ENCODE peak calls at places on chromosome 18, in five cellular contexts. One of them, this sample, is unnamed.
A peak's percentile ranks its signal among the peaks of the same experiment; 100 is the strongest.

GRCh38 chr18:44309185-44309584 is 371.5 kb upstream of the SETBP1 start:
- DNase-seq in uterus: no peak
- DNase-seq in psoas muscle: no peak
- DNase-seq in PC-9: no peak
- DNase-seq in body of pancreas: no peak
- DNase-seq in this sample: no peak

GRCh38 chr18:44510376-44510775 is 170.3 kb upstream of the SETBP1 start:
- DNase-seq in psoas muscle: no peak
- DNase-seq in body of pancreas: no peak
- DNase-seq in PC-9: no peak
- DNase-seq in uterus: no peak
- DNase-seq in this sample: no peak

GRCh38 chr18:59455728-59456276 is 96.7 kb upstream of the LMAN1 start:
- DNase-seq in PC-9: no peak
- DNase-seq in psoas muscle: no peak
- DNase-seq in uterus: no peak
- DNase-seq in body of pancreas: no peak
- DNase-seq in this sample: no peak

GRCh38 chr18:26215247-26215970 is 10.8 kb upstream of the TAF4B start:
- DNase-seq in uterus: no peak
- DNase-seq in body of pancreas: no peak
- DNase-seq in psoas muscle: no peak
- DNase-seq in PC-9: no peak
- DNase-seq in this sample: no peak

GRCh38 chr18:70289351-70290330 is 796 bp downstream of the SOCS6 start:
- DNase-seq in psoas muscle: peak; percentile 62
- DNase-seq in PC-9: no peak
- DNase-seq in body of pancreas: peak; percentile 39
- DNase-seq in uterus: no peak
- DNase-seq in this sample: no peak

GRCh38 chr18:5296706-5297320 is 1.3 kb upstream of the ZBTB14 start:
- DNase-seq in psoas muscle: peak; percentile 90
- DNase-seq in PC-9: peak; percentile 62
- DNase-seq in uterus: peak; percentile 78
- DNase-seq in body of pancreas: peak; percentile 82
- DNase-seq in this sample: peak; percentile 78

GRCh38 chr18:27808678-27809077 is 368.3 kb downstream of the CDH2 start:
- DNase-seq in body of pancreas: no peak
- DNase-seq in uterus: no peak
- DNase-seq in PC-9: no peak
- DNase-seq in psoas muscle: no peak
- DNase-seq in this sample: peak; percentile 79

GRCh38 chr18:30451976-30452375 is 590.6 kb downstream of the DSC3 start:
- DNase-seq in body of pancreas: no peak
- DNase-seq in uterus: no peak
- DNase-seq in PC-9: no peak
- DNase-seq in psoas muscle: no peak
- DNase-seq in this sample: no peak

GRCh38 chr18:63774511-63774910 is 707 bp upstream of the SERPINB7 start:
- DNase-seq in PC-9: no peak
- DNase-seq in uterus: no peak
- DNase-seq in psoas muscle: no peak
- DNase-seq in body of pancreas: no peak
- DNase-seq in this sample: no peak

GRCh38 chr18:48100712-48101165 is 170.3 kb upstream of the SMAD2 start:
- DNase-seq in PC-9: no peak
- DNase-seq in psoas muscle: no peak
- DNase-seq in uterus: peak; percentile 85
- DNase-seq in body of pancreas: no peak
- DNase-seq in this sample: no peak

GRCh38 chr18:31100598-31101147 is 1.5 kb downstream of the DSC2 start:
- DNase-seq in body of pancreas: no peak
- DNase-seq in PC-9: no peak
- DNase-seq in uterus: no peak
- DNase-seq in psoas muscle: peak; percentile 41
- DNase-seq in this sample: no peak

GRCh38 chr18:12839057-12839525 is 44.9 kb downstream of the PTPN2 start:
- DNase-seq in psoas muscle: no peak
- DNase-seq in uterus: no peak
- DNase-seq in PC-9: peak; percentile 81
- DNase-seq in body of pancreas: no peak
- DNase-seq in this sample: no peak

GRCh38 chr18:23317975-23318675 is 135.0 kb upstream of the RIOK3 start:
- DNase-seq in body of pancreas: no peak
- DNase-seq in psoas muscle: no peak
- DNase-seq in uterus: no peak
- DNase-seq in PC-9: peak; percentile 51
- DNase-seq in this sample: peak; percentile 70

GRCh38 chr18:61998957-61999356 is 106.2 kb upstream of the RNF152 start:
- DNase-seq in psoas muscle: no peak
- DNase-seq in PC-9: no peak
- DNase-seq in body of pancreas: no peak
- DNase-seq in uterus: no peak
- DNase-seq in this sample: peak; percentile 68

GRCh38 chr18:8367217-8367988 is 241.8 kb upstream of the RAB12 start:
- DNase-seq in uterus: no peak
- DNase-seq in psoas muscle: peak; percentile 70
- DNase-seq in body of pancreas: peak; percentile 53
- DNase-seq in PC-9: no peak
- DNase-seq in this sample: no peak

GRCh38 chr18:79531926-79532689 is 136.4 kb downstream of the NFATC1 start:
- DNase-seq in body of pancreas: no peak
- DNase-seq in psoas muscle: peak; percentile 27
- DNase-seq in uterus: peak; percentile 12
- DNase-seq in PC-9: no peak
- DNase-seq in this sample: no peak

GRCh38 chr18:28581503-28582169 is 404.7 kb upstream of the CDH2 start:
- DNase-seq in body of pancreas: no peak
- DNase-seq in PC-9: no peak
- DNase-seq in uterus: no peak
- DNase-seq in psoas muscle: no peak
- DNase-seq in this sample: no peak

GRCh38 chr18:76265375-76266225 is 229.4 kb downstream of the ZNF516 start:
- DNase-seq in body of pancreas: no peak
- DNase-seq in PC-9: no peak
- DNase-seq in uterus: peak; percentile 83
- DNase-seq in psoas muscle: peak; percentile 61
- DNase-seq in this sample: no peak

GRCh38 chr18:56001576-56001975 is 413.6 kb upstream of the TCF4 start:
- DNase-seq in psoas muscle: no peak
- DNase-seq in body of pancreas: no peak
- DNase-seq in PC-9: no peak
- DNase-seq in uterus: no peak
- DNase-seq in this sample: no peak

GRCh38 chr18:79935499-79935898 is 16.0 kb downstream of the SLC66A2 start:
- DNase-seq in body of pancreas: peak; percentile 6
- DNase-seq in PC-9: no peak
- DNase-seq in uterus: no peak
- DNase-seq in psoas muscle: peak; percentile 39
- DNase-seq in this sample: no peak

GRCh38 chr18:21897811-21898210 is 157.2 kb downstream of the MIB1 start:
- DNase-seq in uterus: peak; percentile 41
- DNase-seq in PC-9: no peak
- DNase-seq in body of pancreas: peak; percentile 52
- DNase-seq in psoas muscle: no peak
- DNase-seq in this sample: peak; percentile 47

GRCh38 chr18:10515456-10515855 is 10.4 kb upstream of the NAPG start:
- DNase-seq in body of pancreas: no peak
- DNase-seq in uterus: no peak
- DNase-seq in PC-9: no peak
- DNase-seq in psoas muscle: no peak
- DNase-seq in this sample: no peak
- H3K27me3 ChIP-seq in body of pancreas: no peaks in the 10 kb centered on the region
- H3K27me3 ChIP-seq in uterus: no peaks in the 10 kb centered on the region
- H3K27me3 ChIP-seq in PC-9: peaks cover 7% of the 10 kb centered on the region
- H3K27me3 ChIP-seq in psoas muscle: peaks cover 9% of the 10 kb centered on the region
- H3K27me3 ChIP-seq in this sample: peaks cover 25% of the 10 kb centered on the region

GRCh38 chr18:74539289-74539688 is 5.0 kb downstream of the CNDP1 start:
- DNase-seq in PC-9: no peak
- DNase-seq in psoas muscle: no peak
- DNase-seq in body of pancreas: no peak
- DNase-seq in uterus: no peak
- DNase-seq in this sample: no peak

GRCh38 chr18:74544898-74545297 is 10.6 kb downstream of the CNDP1 start:
- DNase-seq in PC-9: no peak
- DNase-seq in uterus: no peak
- DNase-seq in body of pancreas: no peak
- DNase-seq in psoas muscle: no peak
- DNase-seq in this sample: no peak

GRCh38 chr18:74541703-74542555 is 7.6 kb downstream of the CNDP1 start:
- DNase-seq in psoas muscle: no peak
- DNase-seq in uterus: no peak
- DNase-seq in body of pancreas: peak; percentile 61
- DNase-seq in PC-9: peak; percentile 96
- DNase-seq in this sample: no peak

GRCh38 chr18:74546007-74546406 is 11.7 kb downstream of the CNDP1 start:
- DNase-seq in body of pancreas: no peak
- DNase-seq in PC-9: no peak
- DNase-seq in uterus: no peak
- DNase-seq in psoas muscle: no peak
- DNase-seq in this sample: no peak

DNA sequence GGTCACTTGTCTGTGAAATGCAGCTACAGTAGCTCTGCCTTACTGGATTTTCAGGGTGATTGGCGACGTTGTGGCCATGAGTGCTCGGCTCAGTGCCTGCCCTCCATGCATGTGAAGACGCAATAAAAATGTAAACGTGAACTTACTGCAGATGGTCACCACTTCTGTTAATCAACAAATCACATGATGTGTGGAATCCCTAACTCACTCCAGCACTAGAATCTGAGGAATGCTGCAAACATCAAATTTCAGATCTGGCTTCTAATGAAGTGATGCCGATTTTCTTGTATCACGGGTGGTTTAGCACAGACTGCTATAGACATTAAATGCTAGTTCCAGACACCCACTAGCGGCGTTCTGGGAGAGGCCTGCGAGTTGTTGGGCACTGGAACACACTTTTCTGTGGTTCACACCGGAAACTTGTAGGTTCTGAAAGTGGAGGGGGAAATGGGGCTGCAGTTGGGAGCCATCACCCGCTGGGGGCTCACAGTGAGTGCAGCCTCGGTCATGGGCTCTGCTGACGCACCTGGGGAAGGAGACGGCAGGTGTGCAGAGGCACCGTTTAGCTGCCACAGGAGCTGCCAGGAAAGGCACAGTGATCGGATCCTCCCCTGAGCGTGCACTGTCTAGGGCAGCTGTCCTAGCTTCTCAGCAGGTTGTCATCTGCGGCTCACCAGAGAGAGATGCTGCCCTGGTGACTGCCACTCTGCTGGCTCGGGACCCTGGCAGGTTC is 6.6 kb downstream of the CNDP1 start:
- DNase-seq in PC-9: no peak
- DNase-seq in uterus: no peak
- DNase-seq in psoas muscle: no peak
- DNase-seq in body of pancreas: no peak
- DNase-seq in this sample: no peak
- H3K27ac ChIP-seq in PC-9: no peak overlapping the region
- H3K27ac ChIP-seq in uterus: no peak overlapping the region
- H3K27ac ChIP-seq in psoas muscle: no peak overlapping the region
- H3K27ac ChIP-seq in body of pancreas: no peak overlapping the region
- H3K27ac ChIP-seq in this sample: no peak overlapping the region

GRCh38 chr18:10040287-10041011 is 126.6 kb downstream of the VAPA start:
- DNase-seq in uterus: peak; percentile 69
- DNase-seq in PC-9: no peak
- DNase-seq in psoas muscle: no peak
- DNase-seq in body of pancreas: peak; percentile 71
- DNase-seq in this sample: peak; percentile 61

GRCh38 chr18:10036479-10036878 is 122.7 kb downstream of the VAPA start:
- DNase-seq in uterus: peak; percentile 29
- DNase-seq in psoas muscle: no peak
- DNase-seq in PC-9: no peak
- DNase-seq in body of pancreas: no peak
- DNase-seq in this sample: no peak

GRCh38 chr18:10035306-10035991 is 121.6 kb downstream of the VAPA start:
- DNase-seq in PC-9: peak; percentile 93
- DNase-seq in body of pancreas: peak; percentile 80
- DNase-seq in uterus: peak; percentile 24
- DNase-seq in psoas muscle: no peak
- DNase-seq in this sample: no peak

GRCh38 chr18:10037181-10037580 is 123.4 kb downstream of the VAPA start:
- DNase-seq in PC-9: no peak
- DNase-seq in psoas muscle: no peak
- DNase-seq in uterus: peak; percentile 10
- DNase-seq in body of pancreas: no peak
- DNase-seq in this sample: no peak

DNA sequence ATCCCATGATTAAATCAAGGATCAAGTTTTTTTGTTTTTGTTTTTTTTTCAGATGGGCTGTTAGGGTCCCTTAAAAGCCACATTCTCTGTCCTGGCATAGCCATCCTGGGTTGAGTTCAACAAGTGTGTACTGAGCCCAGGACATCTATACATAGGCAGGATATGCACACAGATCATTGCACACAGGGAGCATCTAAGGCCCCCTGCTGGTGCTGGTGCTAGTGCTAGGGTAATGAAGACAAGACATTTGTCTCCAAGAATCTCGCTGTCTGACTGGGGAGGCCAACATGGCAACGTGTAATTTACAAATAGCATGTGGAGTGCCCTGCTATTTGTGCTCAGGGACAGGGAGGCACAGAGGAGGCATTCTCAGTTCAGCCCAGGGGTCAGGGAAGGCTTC is 124.5 kb downstream of the VAPA start:
- DNase-seq in uterus: peak; percentile 16
- DNase-seq in body of pancreas: no peak
- DNase-seq in PC-9: no peak
- DNase-seq in psoas muscle: no peak
- DNase-seq in this sample: no peak
- TF ChIP-seq CTCF in uterus: no peak
- TF ChIP-seq CTCF in body of pancreas: no peak
- TF ChIP-seq CTCF in PC-9: no peak
- TF ChIP-seq CTCF in psoas muscle: no peak
- TF ChIP-seq CTCF in this sample: peak; percentile 15

DNA sequence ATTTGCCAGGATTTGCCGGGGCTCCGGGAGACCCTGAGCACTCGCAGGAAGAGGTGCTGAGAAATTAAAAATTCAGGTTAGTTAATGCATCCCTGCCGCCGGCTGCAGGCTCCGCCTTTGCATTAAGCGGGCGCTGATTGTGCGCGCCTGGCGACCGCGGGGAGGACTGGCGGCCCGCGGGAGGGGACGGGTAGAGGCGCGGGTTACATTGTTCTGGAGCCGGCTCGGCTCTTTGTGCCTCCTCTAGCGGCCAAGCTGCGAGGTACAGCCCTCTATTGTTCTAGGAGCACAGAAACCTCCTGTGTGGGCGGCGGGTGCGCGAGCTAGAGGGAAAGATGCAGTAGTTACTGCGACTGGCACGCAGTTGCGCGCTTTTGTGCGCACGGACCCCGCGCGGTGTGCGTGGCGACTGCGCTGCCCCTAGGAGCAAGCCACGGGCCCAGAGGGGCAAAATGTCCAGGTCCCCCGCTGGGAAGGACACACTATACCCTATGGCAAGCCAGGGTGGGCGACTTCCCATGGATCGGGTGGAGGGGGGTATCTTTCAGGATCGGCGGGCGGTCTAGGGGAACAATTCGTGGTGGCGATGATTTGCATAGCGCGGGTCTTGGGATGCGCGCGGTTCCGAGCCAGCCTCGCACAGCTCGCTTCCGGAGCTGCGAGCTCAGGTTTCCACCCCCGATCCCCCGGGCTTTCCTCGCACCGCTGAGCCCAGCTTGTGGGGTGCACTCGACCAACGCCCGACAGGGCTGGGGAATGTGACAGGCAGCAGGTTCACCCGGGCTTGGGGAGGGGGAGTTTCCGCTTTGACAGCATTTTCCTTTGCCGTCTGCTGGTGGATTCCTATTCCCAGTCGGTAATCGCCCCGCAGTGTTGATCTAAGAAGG is 2.9 kb downstream of the ONECUT2 start:
- DNase-seq in body of pancreas: peak; percentile 72
- DNase-seq in PC-9: peak; percentile 72
- DNase-seq in uterus: no peak
- DNase-seq in psoas muscle: no peak
- DNase-seq in this sample: peak; percentile 37
- H3K27me3 ChIP-seq in body of pancreas: peaks cover 46% of the 10 kb centered on the region
- H3K27me3 ChIP-seq in PC-9: no peaks in the 10 kb centered on the region
- H3K27me3 ChIP-seq in uterus: peaks cover 72% of the 10 kb centered on the region
- H3K27me3 ChIP-seq in psoas muscle: peaks cover 96% of the 10 kb centered on the region
- H3K27me3 ChIP-seq in this sample: peaks cover 91% of the 10 kb centered on the region